ENCODE peak calls at places on chromosomes 3 and 15, in six cellular contexts. R is AG08396; H is CD8-positive, alpha-beta T cell; J is stimulated activated CD8-positive, alpha-beta memory T cell treated with anti-CD3 and anti-CD28 coated beads, Interleukin-15, amount 100 ng/mL, for 24 hours; W is NCI-H774; E is left ventricle myocardium superior. G is an unnamed sample.

GRCh38 chr3:111676177-111677021 is 81.3 kb upstream of the ZBED2 start:
- DNase-seq in H (no peak), R (no peak), W (no peak), E (no peak), J (no peak), G (peak)

GRCh38 chr3:3766140-3766539 is 33.1 kb upstream of the LRRN1 start:
- DNase-seq in J (no peak), W (no peak), H (no peak), E (no peak), R (no peak), G (no peak)

GRCh38 chr3:107493134-107493533 is 29.6 kb upstream of the BBX start:
- DNase-seq in J (no peak), E (no peak), H (no peak), W (no peak), R (no peak), G (no peak)

GRCh38 chr3:94928921-94929320 is 866.1 kb downstream of the NSUN3 start:
- DNase-seq in W (no peak), E (no peak), J (no peak), H (no peak), R (no peak), G (no peak)

GRCh38 chr15:63200464-63201242 is 11.2 kb downstream of the RAB8B start:
- DNase-seq in H (no peak), E (no peak), W (no peak), R (no peak), J (no peak), G (no peak)

GRCh38 chr3:13012228-13012691 is 61.0 kb downstream of the IQSEC1 start:
- DNase-seq in E (peak), H (peak), W (no peak), J (no peak), R (no peak), G (peak)

GRCh38 chr3:86563358-86563970 is 427.5 kb downstream of the VGLL3 start:
- DNase-seq in W (no peak), E (no peak), R (peak), H (no peak), J (no peak), G (no peak)

GRCh38 chr3:127546970-127547733 is 43.4 kb downstream of the TPRA1 start:
- DNase-seq in E (peak), R (no peak), W (no peak), H (no peak), J (no peak), G (no peak)

GRCh38 chr3:172125963-172126403 is 86.6 kb downstream of the FNDC3B start:
- DNase-seq in R (peak), H (no peak), E (peak), W (no peak), J (no peak), G (no peak)

GRCh38 chr15:88649753-88650551 is 11.1 kb downstream of the ISG20 start:
- DNase-seq in H (no peak), J (no peak), E (no peak), R (no peak), W (no peak), G (no peak)

GRCh38 chr15:39963806-39964205 is 29.9 kb downstream of the EIF2AK4 start:
- DNase-seq in J (no peak), W (no peak), H (no peak), E (no peak), R (no peak), G (no peak)

GRCh38 chr3:77370413-77370812 is 330.5 kb downstream of the ROBO2 start:
- DNase-seq in E (peak), H (no peak), W (no peak), R (peak), J (no peak), G (no peak)

GRCh38 chr3:139095803-139096466 is 51.2 kb upstream of the PRR23C start:
- DNase-seq in W (no peak), E (no peak), R (no peak), J (no peak), H (no peak), G (no peak)

GRCh38 chr15:37880009-37880834 is 54.2 kb upstream of the TMCO5A start:
- DNase-seq in E (no peak), R (peak), J (no peak), H (no peak), W (peak), G (no peak)

GRCh38 chr3:99049164-99049563 is 147.7 kb upstream of the DCBLD2 start:
- DNase-seq in W (no peak), R (no peak), H (no peak), J (no peak), E (no peak), G (no peak)

GRCh38 chr3:63976166-63976861 is 47.0 kb downstream of the PSMD6 start:
- DNase-seq in R (peak), J (no peak), W (no peak), H (no peak), E (no peak), G (no peak)

G was measured in breast epithelium.